ENCODE peak calls at places on chromosomes 7 and 10, in nine cellular contexts. One of them, this sample, is unnamed.

GRCh38 chr7:25636871-25637283 is 408.6 kb upstream of the NPVF start:
- DNase-seq in upper lobe of right lung: no peak
- DNase-seq in CD8-positive, alpha-beta T cell: no peak
- DNase-seq in mammary epithelial cell: no peak
- DNase-seq in thyroid gland: no peak
- DNase-seq in left lung: no peak
- DNase-seq in HCT116: no peak
- DNase-seq in hepatocyte: peak; percentile 41
- DNase-seq in pancreas: no peak
- DNase-seq in this sample: no peak

GRCh38 chr7:44284216-44284615 is 41.2 kb downstream of the CAMK2B start:
- DNase-seq in CD8-positive, alpha-beta T cell: no peak
- DNase-seq in mammary epithelial cell: no peak
- DNase-seq in pancreas: peak; percentile 2
- DNase-seq in hepatocyte: no peak
- DNase-seq in left lung: peak; percentile 74
- DNase-seq in thyroid gland: no peak
- DNase-seq in HCT116: no peak
- DNase-seq in upper lobe of right lung: peak; percentile 64
- DNase-seq in this sample: no peak

GRCh38 chr7:95545007-95545615 is 51.2 kb downstream of the PDK4 start:
- DNase-seq in left lung: no peak
- DNase-seq in thyroid gland: peak; percentile 60
- DNase-seq in upper lobe of right lung: no peak
- DNase-seq in HCT116: peak; percentile 47
- DNase-seq in CD8-positive, alpha-beta T cell: no peak
- DNase-seq in pancreas: peak; percentile 61
- DNase-seq in mammary epithelial cell: peak; percentile 54
- DNase-seq in hepatocyte: peak; percentile 82
- DNase-seq in this sample: peak; percentile 77

GRCh38 chr7:149310113-149310836 is 48.3 kb downstream of the ZNF783 start:
- DNase-seq in left lung: no peak
- DNase-seq in upper lobe of right lung: no peak
- DNase-seq in HCT116: peak; percentile 91
- DNase-seq in thyroid gland: no peak
- DNase-seq in mammary epithelial cell: peak; percentile 85
- DNase-seq in pancreas: no peak
- DNase-seq in CD8-positive, alpha-beta T cell: no peak
- DNase-seq in hepatocyte: peak; percentile 65
- DNase-seq in this sample: no peak

GRCh38 chr10:905503-905902 is 26.0 kb downstream of the LARP4B start:
- DNase-seq in mammary epithelial cell: peak; percentile 8
- DNase-seq in thyroid gland: no peak
- DNase-seq in left lung: no peak
- DNase-seq in HCT116: no peak
- DNase-seq in pancreas: no peak
- DNase-seq in hepatocyte: no peak
- DNase-seq in upper lobe of right lung: no peak
- DNase-seq in CD8-positive, alpha-beta T cell: no peak
- DNase-seq in this sample: no peak

GRCh38 chr10:102927311-102928010 is 9.4 kb downstream of the CNNM2 start:
- DNase-seq in left lung: no peak
- DNase-seq in thyroid gland: no peak
- DNase-seq in CD8-positive, alpha-beta T cell: no peak
- DNase-seq in upper lobe of right lung: no peak
- DNase-seq in mammary epithelial cell: no peak
- DNase-seq in pancreas: no peak
- DNase-seq in hepatocyte: no peak
- DNase-seq in HCT116: no peak
- DNase-seq in this sample: no peak

GRCh38 chr10:111531690-111532089 is 454.9 kb downstream of the ADRA2A start:
- DNase-seq in mammary epithelial cell: no peak
- DNase-seq in hepatocyte: no peak
- DNase-seq in CD8-positive, alpha-beta T cell: no peak
- DNase-seq in thyroid gland: no peak
- DNase-seq in pancreas: no peak
- DNase-seq in HCT116: no peak
- DNase-seq in upper lobe of right lung: no peak
- DNase-seq in left lung: no peak
- DNase-seq in this sample: no peak

GRCh38 chr10:120732643-120733313 is 118.4 kb upstream of the WDR11 start:
- DNase-seq in pancreas: no peak
- DNase-seq in hepatocyte: no peak
- DNase-seq in CD8-positive, alpha-beta T cell: no peak
- DNase-seq in left lung: no peak
- DNase-seq in upper lobe of right lung: no peak
- DNase-seq in thyroid gland: no peak
- DNase-seq in HCT116: no peak
- DNase-seq in mammary epithelial cell: peak; percentile 25
- DNase-seq in this sample: no peak

GRCh38 chr7:124032369-124033092 is at the start of gene TMEM229A:
- DNase-seq in hepatocyte: peak; percentile 84
- DNase-seq in left lung: peak; percentile 74
- DNase-seq in pancreas: peak; percentile 18
- DNase-seq in upper lobe of right lung: peak; percentile 68
- DNase-seq in CD8-positive, alpha-beta T cell: no peak
- DNase-seq in mammary epithelial cell: peak; percentile 35
- DNase-seq in thyroid gland: peak; percentile 46
- DNase-seq in HCT116: no peak
- DNase-seq in this sample: peak; percentile 8

GRCh38 chr10:103748020-103748419 is 107.4 kb downstream of the SH3PXD2A start:
- DNase-seq in upper lobe of right lung: no peak
- DNase-seq in pancreas: no peak
- DNase-seq in thyroid gland: no peak
- DNase-seq in HCT116: no peak
- DNase-seq in CD8-positive, alpha-beta T cell: no peak
- DNase-seq in left lung: no peak
- DNase-seq in mammary epithelial cell: peak; percentile 83
- DNase-seq in hepatocyte: no peak
- DNase-seq in this sample: no peak

GRCh38 chr7:69062020-69062760 is 536.1 kb upstream of the AUTS2 start:
- DNase-seq in pancreas: no peak
- DNase-seq in hepatocyte: peak; percentile 3
- DNase-seq in upper lobe of right lung: no peak
- DNase-seq in left lung: no peak
- DNase-seq in HCT116: no peak
- DNase-seq in CD8-positive, alpha-beta T cell: no peak
- DNase-seq in mammary epithelial cell: no peak
- DNase-seq in thyroid gland: no peak
- DNase-seq in this sample: no peak

GRCh38 chr7:141697211-141697871 is 4.6 kb downstream of the DENND11 start:
- DNase-seq in upper lobe of right lung: no peak
- DNase-seq in thyroid gland: no peak
- DNase-seq in CD8-positive, alpha-beta T cell: no peak
- DNase-seq in HCT116: no peak
- DNase-seq in hepatocyte: no peak
- DNase-seq in mammary epithelial cell: peak; percentile 76
- DNase-seq in pancreas: no peak
- DNase-seq in left lung: no peak
- DNase-seq in this sample: no peak

GRCh38 chr10:34323197-34323596 is 491.9 kb downstream of the PARD3 start:
- DNase-seq in upper lobe of right lung: no peak
- DNase-seq in CD8-positive, alpha-beta T cell: no peak
- DNase-seq in left lung: no peak
- DNase-seq in thyroid gland: no peak
- DNase-seq in mammary epithelial cell: no peak
- DNase-seq in hepatocyte: no peak
- DNase-seq in HCT116: no peak
- DNase-seq in pancreas: no peak
- DNase-seq in this sample: no peak

GRCh38 chr7:11747715-11748485 is 84.1 kb downstream of the THSD7A start:
- DNase-seq in pancreas: no peak
- DNase-seq in thyroid gland: no peak
- DNase-seq in upper lobe of right lung: no peak
- DNase-seq in CD8-positive, alpha-beta T cell: no peak
- DNase-seq in HCT116: no peak
- DNase-seq in hepatocyte: no peak
- DNase-seq in left lung: no peak
- DNase-seq in mammary epithelial cell: no peak
- DNase-seq in this sample: no peak

GRCh38 chr7:132065193-132065972 is 509.0 kb upstream of the PODXL start:
- DNase-seq in thyroid gland: peak; percentile 66
- DNase-seq in HCT116: peak; percentile 39
- DNase-seq in CD8-positive, alpha-beta T cell: no peak
- DNase-seq in mammary epithelial cell: peak; percentile 91
- DNase-seq in upper lobe of right lung: no peak
- DNase-seq in hepatocyte: peak; percentile 83
- DNase-seq in left lung: no peak
- DNase-seq in pancreas: no peak
- DNase-seq in this sample: no peak

GRCh38 chr7:45623740-45624391 is 49.7 kb downstream of the ADCY1 start:
- DNase-seq in pancreas: no peak
- DNase-seq in left lung: no peak
- DNase-seq in HCT116: no peak
- DNase-seq in thyroid gland: no peak
- DNase-seq in hepatocyte: no peak
- DNase-seq in upper lobe of right lung: no peak
- DNase-seq in CD8-positive, alpha-beta T cell: no peak
- DNase-seq in mammary epithelial cell: no peak
- DNase-seq in this sample: no peak

GRCh38 chr10:77247076-77247561 is 390.5 kb downstream of the KCNMA1 start:
- DNase-seq in CD8-positive, alpha-beta T cell: no peak
- DNase-seq in pancreas: peak; percentile 19
- DNase-seq in thyroid gland: no peak
- DNase-seq in left lung: no peak
- DNase-seq in upper lobe of right lung: no peak
- DNase-seq in mammary epithelial cell: no peak
- DNase-seq in HCT116: no peak
- DNase-seq in hepatocyte: peak; percentile 81
- DNase-seq in this sample: no peak

DNA sequence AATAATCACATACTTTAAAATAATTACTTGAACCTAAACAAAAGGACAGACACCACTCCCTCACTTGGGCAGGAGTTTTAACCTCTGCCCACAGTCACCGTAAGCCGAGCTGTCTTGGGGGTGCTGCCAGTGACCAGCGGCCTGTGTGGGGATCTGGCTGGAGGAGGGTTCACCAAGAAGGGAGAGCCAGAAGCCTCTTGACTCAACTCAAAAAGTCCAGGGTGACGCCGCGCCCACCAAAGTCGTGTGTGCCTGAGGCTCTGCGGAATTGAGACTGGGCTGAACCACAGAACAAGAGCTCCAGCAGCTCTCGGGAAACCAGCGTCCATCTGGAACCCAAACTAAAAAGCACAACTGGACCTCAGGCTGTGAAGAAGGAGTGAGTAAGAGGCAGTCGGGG is 35.8 kb downstream of the ZFAND2A start:
- DNase-seq in CD8-positive, alpha-beta T cell: no peak
- DNase-seq in HCT116: no peak
- DNase-seq in left lung: no peak
- DNase-seq in thyroid gland: peak; percentile 32
- DNase-seq in hepatocyte: no peak
- DNase-seq in pancreas: no peak
- DNase-seq in mammary epithelial cell: no peak
- DNase-seq in upper lobe of right lung: peak; percentile 37
- DNase-seq in this sample: no peak
- H3K4me3 ChIP-seq in CD8-positive, alpha-beta T cell: no peak overlapping the region
- H3K4me3 ChIP-seq in HCT116: no peak overlapping the region
- H3K4me3 ChIP-seq in left lung: no peak overlapping the region
- H3K4me3 ChIP-seq in thyroid gland: no peak overlapping the region
- H3K4me3 ChIP-seq in hepatocyte: no peak overlapping the region
- H3K4me3 ChIP-seq in pancreas: no peak overlapping the region
- H3K4me3 ChIP-seq in mammary epithelial cell: no peak overlapping the region
- H3K4me3 ChIP-seq in upper lobe of right lung: peak overlapping the region; percentile 25
- H3K4me3 ChIP-seq in this sample: no peak overlapping the region

GRCh38 chr7:101134399-101134980 is 7.6 kb downstream of the SERPINE1 start:
- DNase-seq in thyroid gland: no peak
- DNase-seq in hepatocyte: no peak
- DNase-seq in mammary epithelial cell: no peak
- DNase-seq in left lung: no peak
- DNase-seq in HCT116: no peak
- DNase-seq in CD8-positive, alpha-beta T cell: no peak
- DNase-seq in pancreas: no peak
- DNase-seq in upper lobe of right lung: no peak
- DNase-seq in this sample: no peak
- H3K4me1 ChIP-seq in thyroid gland: no peaks in the 10 kb centered on the region
- H3K4me1 ChIP-seq in hepatocyte: no peaks in the 10 kb centered on the region
- H3K4me1 ChIP-seq in mammary epithelial cell: peaks cover 40% of the 10 kb centered on the region
- H3K4me1 ChIP-seq in left lung: peaks cover 60% of the 10 kb centered on the region
- H3K4me1 ChIP-seq in HCT116: peaks cover 14% of the 10 kb centered on the region
- H3K4me1 ChIP-seq in CD8-positive, alpha-beta T cell: peaks cover 5% of the 10 kb centered on the region
- H3K4me1 ChIP-seq in pancreas: no peaks in the 10 kb centered on the region
- H3K4me1 ChIP-seq in upper lobe of right lung: peaks cover 16% of the 10 kb centered on the region
- H3K4me1 ChIP-seq in this sample: no peaks in the 10 kb centered on the region

DNA sequence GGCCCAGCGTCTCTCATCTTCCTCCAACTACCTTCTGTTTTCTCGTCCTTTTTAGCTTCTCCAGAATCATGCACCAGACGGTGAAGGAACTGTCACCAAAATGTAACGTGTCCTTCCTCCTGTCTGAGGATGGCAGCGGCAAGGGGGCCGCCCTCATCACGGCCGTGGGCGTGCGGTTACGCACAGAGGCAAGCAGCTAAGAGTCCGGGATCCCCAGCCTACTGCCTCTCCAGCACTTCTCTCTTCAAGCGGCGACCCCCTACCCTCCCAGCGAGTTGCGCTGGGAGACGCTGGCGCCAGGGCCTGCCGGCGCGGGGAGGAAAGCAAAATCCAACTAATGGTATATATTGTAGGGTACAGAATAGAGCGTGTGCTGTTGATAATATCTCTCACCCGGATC is 15.8 kb downstream of the TACR2 start:
- DNase-seq in thyroid gland: no peak
- DNase-seq in HCT116: no peak
- DNase-seq in pancreas: no peak
- DNase-seq in left lung: no peak
- DNase-seq in mammary epithelial cell: no peak
- DNase-seq in CD8-positive, alpha-beta T cell: no peak
- DNase-seq in upper lobe of right lung: no peak
- DNase-seq in hepatocyte: no peak
- DNase-seq in this sample: no peak
- TF ChIP-seq CTCF in thyroid gland: no peak
- TF ChIP-seq CTCF in HCT116: no peak
- TF ChIP-seq CTCF in pancreas: no peak
- TF ChIP-seq CTCF in left lung: no peak
- TF ChIP-seq CTCF in mammary epithelial cell: no peak
- TF ChIP-seq CTCF in CD8-positive, alpha-beta T cell: no peak
- TF ChIP-seq CTCF in upper lobe of right lung: no peak
- TF ChIP-seq CTCF in hepatocyte: no peak
- TF ChIP-seq CTCF in this sample: no peak

DNA sequence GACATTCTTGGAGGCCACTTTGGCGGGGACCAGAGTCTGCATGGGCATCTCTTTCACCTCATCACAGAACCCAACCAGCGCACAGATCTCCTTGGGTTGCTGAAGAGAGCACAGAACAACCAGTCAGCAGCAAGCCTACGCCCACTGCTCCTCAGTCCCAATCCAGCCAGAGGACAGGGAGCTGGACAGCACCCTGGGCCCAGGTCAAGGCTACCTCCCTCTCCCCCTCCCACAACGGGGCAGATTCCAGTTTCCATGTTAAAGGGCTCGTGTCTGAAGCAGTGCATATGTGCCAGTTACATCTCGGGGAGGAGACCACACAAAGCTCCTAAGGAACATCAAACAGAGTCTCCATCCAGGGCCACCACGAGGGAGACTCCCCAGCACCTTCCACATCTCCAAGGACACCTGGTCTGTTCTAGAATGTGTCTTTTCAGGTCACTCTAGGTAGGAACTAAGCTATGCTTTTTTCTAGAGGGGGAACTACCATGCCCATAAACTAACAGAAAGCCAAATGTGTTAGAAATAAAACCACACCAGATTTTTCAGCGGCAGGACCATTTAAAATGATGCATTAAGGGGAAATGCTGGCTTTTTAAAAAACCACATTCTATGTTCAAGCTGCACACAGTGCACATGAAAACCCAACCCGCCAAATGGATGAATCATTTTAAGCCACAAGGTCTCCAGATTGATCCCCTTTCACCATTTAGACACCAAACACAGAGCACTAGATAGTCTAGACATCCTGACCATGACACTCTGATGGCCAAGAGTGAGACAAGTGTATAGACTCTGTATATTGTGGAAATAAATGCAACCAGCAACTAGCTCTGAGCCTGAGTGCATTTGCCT is 28.9 kb downstream of the PSAP start:
- DNase-seq in hepatocyte: no peak
- DNase-seq in left lung: no peak
- DNase-seq in mammary epithelial cell: no peak
- DNase-seq in thyroid gland: no peak
- DNase-seq in CD8-positive, alpha-beta T cell: no peak
- DNase-seq in HCT116: no peak
- DNase-seq in upper lobe of right lung: no peak
- DNase-seq in pancreas: no peak
- DNase-seq in this sample: no peak
- H3K4me3 ChIP-seq in hepatocyte: no peak overlapping the region
- H3K4me3 ChIP-seq in left lung: no peak overlapping the region
- H3K4me3 ChIP-seq in mammary epithelial cell: no peak overlapping the region
- H3K4me3 ChIP-seq in thyroid gland: no peak overlapping the region
- H3K4me3 ChIP-seq in CD8-positive, alpha-beta T cell: no peak overlapping the region
- H3K4me3 ChIP-seq in HCT116: no peak overlapping the region
- H3K4me3 ChIP-seq in upper lobe of right lung: no peak overlapping the region
- H3K4me3 ChIP-seq in pancreas: no peak overlapping the region
- H3K4me3 ChIP-seq in this sample: no peak overlapping the region